ENCODE peak calls at places on chromosomes 1 and 21, in seven cellular contexts. B is IMR-90, Q is suprapubic skin, Y is breast epithelium, X is tibial artery, K is tibial nerve, F is cardiac muscle cell. L is an unnamed sample.

GRCh38 chr1:207603777-207604176 is 41.2 kb upstream of the CR1L start:
- DNase-seq in K (no peak), X (no peak), B (peak; percentile 57), Q (no peak), F (no peak), Y (no peak), L (no peak)

GRCh38 chr1:54475357-54476230 is 69.4 kb upstream of the SSBP3 start:
- DNase-seq in Y (no peak), Q (no peak), B (no peak), K (no peak), F (no peak), X (no peak), L (peak; percentile 58)

GRCh38 chr1:221667504-221667903 is 74.4 kb downstream of the DUSP10 start:
- DNase-seq in K (no peak), X (no peak), Y (no peak), F (peak; percentile 72), B (peak; percentile 90), Q (no peak), L (no peak)

GRCh38 chr1:116999596-116999995 is 2.0 kb upstream of the CD101 start:
- DNase-seq in Y (no peak), K (no peak), X (no peak), Q (no peak), F (no peak), B (no peak), L (no peak)

GRCh38 chr1:198829948-198830347 is 191.1 kb downstream of the PTPRC start:
- DNase-seq in Y (no peak), K (no peak), F (peak; percentile 54), B (peak; percentile 35), Q (no peak), X (no peak), L (no peak)

GRCh38 chr1:101485712-101486111 is 248.9 kb downstream of the S1PR1 start:
- DNase-seq in F (no peak), Q (no peak), Y (no peak), B (no peak), X (no peak), K (no peak), L (no peak)

GRCh38 chr21:42469272-42469671 is 26.8 kb downstream of the RSPH1 start:
- DNase-seq in Y (no peak), B (no peak), K (no peak), F (no peak), Q (no peak), X (no peak), L (no peak)

GRCh38 chr1:41021526-41022308 is at the start of gene SLFNL1:
- DNase-seq in Q (no peak), F (peak; percentile 69), Y (no peak), B (peak; percentile 37), X (no peak), K (no peak), L (no peak)

GRCh38 chr1:216014046-216014445 is 409.2 kb downstream of the USH2A start:
- DNase-seq in B (peak; percentile 22), F (no peak), Y (no peak), X (no peak), Q (no peak), K (no peak), L (no peak)

GRCh38 chr21:46033410-46034404 is 52.1 kb downstream of the COL6A1 start:
- DNase-seq in K (no peak), Q (no peak), X (no peak), B (peak; percentile 78), Y (no peak), F (no peak), L (no peak)

GRCh38 chr1:10779201-10779600 is 17.2 kb downstream of the CASZ1 start:
- DNase-seq in X (no peak), K (no peak), Y (peak; percentile 80), F (no peak), Q (no peak), B (no peak), L (no peak)

GRCh38 chr1:3827813-3828307 is 29.2 kb downstream of the CEP104 start:
- DNase-seq in F (no peak), Q (no peak), K (no peak), Y (no peak), B (peak; percentile 42), X (no peak), L (no peak)

GRCh38 chr1:30872948-30873263 is 35.7 kb downstream of the SDC3 start:
- DNase-seq in B (no peak), K (no peak), Q (no peak), X (peak; percentile 9), Y (no peak), F (no peak), L (no peak)

GRCh38 chr1:96596226-96596625 is 125.4 kb upstream of the PTBP2 start:
- DNase-seq in Q (no peak), Y (no peak), K (no peak), F (peak; percentile 59), B (peak; percentile 3), X (no peak), L (no peak)

GRCh38 chr1:235996048-235996785 is 68.7 kb downstream of the NID1 start:
- DNase-seq in Y (no peak), B (no peak), Q (no peak), K (no peak), X (no peak), F (no peak), L (no peak)

GRCh38 chr1:164337885-164338284 is 221.1 kb upstream of the PBX1 start:
- DNase-seq in X (no peak), Q (no peak), Y (no peak), B (no peak), F (no peak), K (no peak), L (no peak)

GRCh38 chr1:209899948-209900347 is 38.1 kb upstream of the SYT14 start:
- DNase-seq in X (no peak), Q (no peak), K (no peak), F (no peak), Y (no peak), B (no peak), L (no peak)

GRCh38 chr1:18978706-18979105 is 22.2 kb upstream of the IFFO2 start:
- DNase-seq in Q (no peak), K (no peak), F (no peak), Y (no peak), B (no peak), X (no peak), L (no peak)

GRCh38 chr1:160169553-160170399 is 18.4 kb downstream of the ATP1A4 start:
- DNase-seq in B (no peak), Y (no peak), K (no peak), F (no peak), Q (no peak), X (no peak), L (no peak)

GRCh38 chr1:23081376-23081775 is 62.1 kb downstream of the KDM1A start:
- DNase-seq in Q (no peak), K (no peak), B (no peak), X (no peak), F (no peak), Y (no peak), L (no peak)

GRCh38 chr1:160070243-160071163 is 543 bp upstream of the KCNJ10 start:
- DNase-seq in B (peak; percentile 27), Y (peak; percentile 45), F (peak; percentile 62), Q (no peak), K (peak; percentile 64), X (peak; percentile 73), L (peak; percentile 68)

GRCh38 chr21:41381731-41382130 is 19.9 kb downstream of the MX2 start:
- DNase-seq in X (no peak), K (no peak), F (no peak), B (no peak), Y (no peak), Q (no peak), L (no peak)

GRCh38 chr21:29175408-29176147 is 45.1 kb downstream of the MAP3K7CL start:
- DNase-seq in F (peak; percentile 85), Y (no peak), Q (no peak), B (peak; percentile 75), K (no peak), X (no peak), L (no peak)

GRCh38 chr1:45012639-45013278 is 705 bp downstream of the UROD start:
- DNase-seq in F (peak; percentile 84), X (peak; percentile 83), Q (no peak), B (peak; percentile 66), K (peak; percentile 80), Y (peak; percentile 71), L (no peak)

GRCh38 chr21:26385721-26386120 is 187.4 kb downstream of the CYYR1 start:
- DNase-seq in Y (peak; percentile 31), B (no peak), K (no peak), Q (no peak), X (no peak), F (peak; percentile 32), L (no peak)

GRCh38 chr1:44237721-44238457 is 24.6 kb downstream of the DMAP1 start:
- DNase-seq in F (peak; percentile 36), Q (no peak), X (peak; percentile 31), K (no peak), Y (no peak), B (peak; percentile 25), L (peak; percentile 60)

GRCh38 chr21:34615487-34615814 is 538 bp upstream of the RCAN1 start:
- DNase-seq in K (no peak), F (no peak), X (no peak), Q (no peak), B (no peak), Y (no peak), L (no peak)

DNA sequence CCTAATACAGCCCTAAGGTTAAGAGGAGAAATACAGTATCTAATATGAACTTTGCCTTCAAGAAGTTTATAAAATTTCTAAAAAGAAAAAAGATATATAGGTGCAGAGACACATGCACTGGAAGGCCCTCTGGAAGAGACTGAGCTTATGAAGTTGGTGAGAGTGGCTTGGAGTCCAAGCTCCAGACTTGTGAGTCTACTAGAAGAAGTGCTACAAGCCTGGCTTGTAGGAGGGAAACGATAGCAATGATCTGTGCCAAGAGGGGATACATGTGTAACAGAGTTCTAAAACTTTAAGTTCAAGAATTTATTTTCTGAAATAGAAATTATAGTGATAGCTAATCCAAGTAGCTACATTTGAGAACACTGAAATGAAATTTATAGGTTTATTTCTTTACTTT is 213.0 kb downstream of the PATJ start:
- DNase-seq in X (no peak), Q (no peak), K (no peak), F (no peak), Y (no peak), B (no peak), L (no peak)
- H3K4me3 ChIP-seq in X (no peak overlapping the region), Q (no peak overlapping the region), K (no peak overlapping the region), F (no peak overlapping the region), Y (no peak overlapping the region), B (no peak overlapping the region), L (no peak overlapping the region)

GRCh38 chr1:32231843-32232432 is 9.7 kb downstream of the EIF3I start:
- DNase-seq in Q (no peak), Y (no peak), B (no peak), F (no peak), K (no peak), X (no peak), L (no peak)
- TF ChIP-seq CTCF in Q (no peak), Y (no peak), B (no peak), F (no peak), K (no peak), X (no peak), L (no peak)

GRCh38 chr1:42952353-42953001 is 6.2 kb downstream of the SLC2A1 start:
- DNase-seq in X (no peak), F (no peak), B (no peak), Q (no peak), K (no peak), Y (no peak), L (peak; percentile 44)
- H3K4me1 ChIP-seq in X (no peaks in the 10 kb centered on the region), F (peaks cover 54% of the 10 kb centered on the region), B (peaks cover 47% of the 10 kb centered on the region), Q (peaks cover 78% of the 10 kb centered on the region), K (peaks cover 52% of the 10 kb centered on the region), Y (no peaks in the 10 kb centered on the region), L (peaks cover 93% of the 10 kb centered on the region)

GRCh38 chr1:2248854-2249558 is 20.9 kb downstream of the SKI start:
- DNase-seq in F (no peak), X (no peak), K (no peak), B (no peak), Y (no peak), Q (no peak), L (no peak)
- H3K4me3 ChIP-seq in F (no peak overlapping the region), X (no peak overlapping the region), K (no peak overlapping the region), B (no peak overlapping the region), Y (no peak overlapping the region), Q (no peak overlapping the region), L (no peak overlapping the region)

GRCh38 chr21:43890042-43890441 is 25.0 kb downstream of the AGPAT3 start:
- DNase-seq in K (no peak), F (no peak), Y (no peak), B (no peak), Q (no peak), X (no peak), L (no peak)
- TF ChIP-seq CTCF in K (no peak), F (no peak), Y (no peak), B (no peak), Q (no peak), X (no peak), L (no peak)